ENCODE peak calls at places on chromosomes 5 and 9, in five cellular contexts. V, O, X, E and T are unnamed samples.

GRCh38 chr5:115551415-115551814 is 6.8 kb upstream of the FEM1C start:
- DNase-seq in E (no peak), X (no peak), O (no peak), V (no peak), T (no peak)

GRCh38 chr5:132439521-132440206 is 50.9 kb downstream of the IRF1 start:
- DNase-seq in O (no peak), V (no peak), X (no peak), E (no peak), T (no peak)

GRCh38 chr5:176397736-176398420 is 9.3 kb downstream of the HIGD2A start:
- DNase-seq in E (no peak), O (no peak), X (no peak), V (no peak), T (no peak)

GRCh38 chr9:109908459-109909390 is 128.7 kb downstream of the PALM2AKAP2 start:
- DNase-seq in O (peak), E (no peak), X (no peak), V (no peak), T (no peak)

GRCh38 chr5:74415695-74416102 is 224.8 kb downstream of the ENC1 start:
- DNase-seq in E (no peak), X (no peak), O (no peak), V (no peak), T (no peak)

GRCh38 chr5:140821375-140822280 is at the start of gene PCDHA5:
- DNase-seq in O (no peak), X (peak), E (no peak), V (no peak), T (no peak)

GRCh38 chr5:72478684-72479083 is 28.5 kb downstream of the ZNF366 start:
- DNase-seq in O (no peak), E (no peak), V (no peak), X (peak), T (no peak)

GRCh38 chr5:128213340-128213739 is 129.8 kb downstream of the SLC12A2 start:
- DNase-seq in X (peak), O (no peak), V (peak), E (peak), T (no peak)

GRCh38 chr9:93635186-93636107 is 59.1 kb downstream of the PHF2 start:
- DNase-seq in V (no peak), O (no peak), X (peak), E (no peak), T (peak)

GRCh38 chr5:173759696-173760095 is 128.5 kb upstream of the CPEB4 start:
- DNase-seq in V (no peak), E (no peak), X (no peak), O (no peak), T (no peak)

GRCh38 chr5:167850901-167851300 is 440.5 kb upstream of the WWC1 start:
- DNase-seq in V (no peak), O (no peak), E (no peak), X (no peak), T (no peak)

GRCh38 chr9:121830441-121831140 is 179.2 kb downstream of the DAB2IP start:
- DNase-seq in O (peak), V (no peak), X (peak), E (no peak), T (no peak)

GRCh38 chr5:180605554-180606214 is 14.4 kb upstream of the SCGB3A1 start:
- DNase-seq in E (no peak), O (peak), X (peak), V (no peak), T (peak)

GRCh38 chr5:69331528-69332445 is 814 bp downstream of the CCDC125 start:
- DNase-seq in E (no peak), O (no peak), X (peak), V (no peak), T (no peak)

GRCh38 chr9:136079211-136079915 is 15.7 kb downstream of the NACC2 start:
- DNase-seq in O (no peak), V (peak), E (no peak), X (no peak), T (no peak)

GRCh38 chr5:73692166-73692640 is 66.2 kb downstream of the ARHGEF28 start:
- DNase-seq in V (no peak), X (no peak), O (no peak), E (no peak), T (no peak)

GRCh38 chr5:141906517-141906916 is 17.2 kb upstream of the DELE1 start:
- DNase-seq in E (no peak), O (no peak), V (no peak), X (no peak), T (no peak)

GRCh38 chr5:127089206-127089605 is 15.9 kb upstream of the C5orf63 start:
- DNase-seq in O (no peak), V (no peak), X (no peak), E (no peak), T (no peak)

GRCh38 chr9:37255944-37256862 is 135.8 kb downstream of the ZCCHC7 start:
- DNase-seq in V (no peak), X (no peak), E (no peak), O (no peak), T (no peak)

GRCh38 chr5:142186821-142187594 is 78.4 kb downstream of the NDFIP1 start:
- DNase-seq in E (no peak), X (no peak), V (no peak), O (no peak), T (no peak)

GRCh38 chr5:19044931-19045695 is 942.9 kb downstream of the CDH18 start:
- DNase-seq in E (no peak), X (no peak), V (no peak), O (no peak), T (no peak)

GRCh38 chr5:7501066-7501465 is 105.1 kb downstream of the ADCY2 start:
- DNase-seq in X (no peak), E (no peak), V (no peak), O (no peak), T (no peak)

GRCh38 chr5:173534031-173534430 is 82.4 kb downstream of the BOD1 start:
- DNase-seq in E (no peak), O (no peak), X (no peak), V (no peak), T (no peak)

GRCh38 chr5:138824516-138824915 is 50.6 kb downstream of the LRRTM2 start:
- DNase-seq in X (no peak), O (no peak), E (no peak), V (no peak), T (no peak)

GRCh38 chr9:128494108-128494742 is 10.3 kb upstream of the GLE1 start:
- DNase-seq in V (no peak), X (no peak), E (no peak), O (peak), T (no peak)